ENCODE peak calls at places on chromosomes 6 and 20, in seven cellular contexts. Y is stimulated activated CD8-positive, alpha-beta memory T cell treated with anti-CD3 and anti-CD28 coated beads, Interleukin-15, amount 100 ng/mL, for 24 hours; U is RPMI8226; D is anterior cingulate cortex; Q is aorta; K is AG09319; V is B cell. H is an unnamed sample.

GRCh38 chr6:151001387-151002063 is 136.0 kb downstream of the MTHFD1L start:
- DNase-seq in Y (no peak), U (no peak), D (no peak), Q (no peak), K (no peak), V (no peak), H (no peak)

GRCh38 chr6:56551409-56552120 is 91.1 kb downstream of the DST start:
- DNase-seq in Y (no peak), U (no peak), D (no peak), Q (no peak), K (no peak), V (no peak), H (no peak)

GRCh38 chr6:81892911-81893310 is 140.4 kb upstream of the TENT5A start:
- DNase-seq in Y (no peak), U (no peak), D (no peak), Q (no peak), K (no peak), V (no peak), H (no peak)

GRCh38 chr6:32244946-32245398 is 21.1 kb upstream of the NOTCH4 start:
- DNase-seq in Y (peak), U (peak), D (peak), Q (peak), K (peak), V (peak), H (peak)

GRCh38 chr20:38083338-38084048 is 49.9 kb downstream of the RPRD1B start:
- DNase-seq in Y (no peak), U (no peak), D (no peak), Q (no peak), K (no peak), V (no peak), H (no peak)

GRCh38 chr20:33789109-33789857 is 21.9 kb upstream of the CHMP4B start:
- DNase-seq in Y (no peak), U (peak), D (no peak), Q (peak), K (peak), V (no peak), H (no peak)

GRCh38 chr6:108463789-108464188 is 96.9 kb upstream of the FOXO3 start:
- DNase-seq in Y (no peak), U (no peak), D (no peak), Q (no peak), K (no peak), V (no peak), H (no peak)

GRCh38 chr6:166678426-166678825 is 51.4 kb upstream of the RPS6KA2 start:
- DNase-seq in Y (no peak), U (no peak), D (no peak), Q (no peak), K (no peak), V (no peak), H (no peak)

GRCh38 chr20:34558320-34559202 is at the start of gene MAP1LC3A:
- DNase-seq in Y (peak), U (no peak), D (peak), Q (peak), K (peak), V (peak), H (no peak)

H was measured in MM.1S.